ENCODE peak calls at places on chromosomes 12 and 14, in seven cellular contexts. B is cardiac fibroblast, S is epithelial cell of proximal tubule, W is GM13976, F is body of pancreas, L is fibroblast of the aortic adventitia, A is glutamatergic neuron. V is an unnamed sample.

GRCh38 chr12:47735649-47736048 is 10.4 kb upstream of the ENDOU start:
- DNase-seq in B (no peak), S (no peak), W (no peak), F (no peak), L (no peak), A (no peak), V (no peak)

GRCh38 chr12:55017421-55017820 is 2.4 kb upstream of the NEUROD4 start:
- DNase-seq in B (no peak), S (no peak), W (no peak), F (no peak), L (no peak), A (peak), V (no peak)

GRCh38 chr14:104357689-104358527 is 219.5 kb downstream of the KIF26A start:
- DNase-seq in B (no peak), S (no peak), W (no peak), F (peak), L (no peak), A (no peak), V (no peak)

GRCh38 chr14:64671591-64671990 is 32.6 kb upstream of the PLEKHG3 start:
- DNase-seq in B (peak), S (no peak), W (peak), F (no peak), L (peak), A (no peak), V (no peak)

GRCh38 chr12:67482751-67483661 is 165.5 kb upstream of the DYRK2 start:
- DNase-seq in B (peak), S (peak), W (no peak), F (peak), L (peak), A (no peak), V (peak)

GRCh38 chr12:96501139-96501741 is 11.9 kb downstream of the CFAP54 start:
- DNase-seq in B (peak), S (peak), W (no peak), F (peak), L (peak), A (no peak), V (peak)

GRCh38 chr12:55057466-55057865 is 37.7 kb downstream of the NEUROD4 start:
- DNase-seq in B (no peak), S (no peak), W (no peak), F (no peak), L (no peak), A (peak), V (no peak)

GRCh38 chr14:96039633-96040311 is 610 bp downstream of the C14orf132 start:
- DNase-seq in B (peak), S (no peak), W (peak), F (peak), L (peak), A (peak), V (no peak)

GRCh38 chr14:71780075-71780474 is 152.2 kb upstream of the RGS6 start:
- DNase-seq in B (no peak), S (no peak), W (no peak), F (no peak), L (no peak), A (no peak), V (no peak)

GRCh38 chr14:104112609-104113571 is 25.5 kb upstream of the KIF26A start:
- DNase-seq in B (no peak), S (no peak), W (no peak), F (peak), L (no peak), A (peak), V (no peak)

GRCh38 chr12:52050116-52050770 is 999 bp upstream of the NR4A1 start:
- DNase-seq in B (peak), S (no peak), W (no peak), F (peak), L (peak), A (no peak), V (no peak)

GRCh38 chr12:12705833-12706520 is 10.0 kb upstream of the GPR19 start:
- DNase-seq in B (no peak), S (no peak), W (no peak), F (no peak), L (no peak), A (no peak), V (no peak)

GRCh38 chr12:48175613-48176416 is 7.6 kb upstream of the CCDC184 start:
- DNase-seq in B (no peak), S (no peak), W (no peak), F (no peak), L (peak), A (no peak), V (no peak)

GRCh38 chr12:89140580-89141236 is 211.6 kb downstream of the DUSP6 start:
- DNase-seq in B (peak), S (no peak), W (no peak), F (no peak), L (peak), A (no peak), V (no peak)

GRCh38 chr12:53810950-53811349 is 59.2 kb upstream of the CISTR start:
- DNase-seq in B (no peak), S (no peak), W (no peak), F (no peak), L (no peak), A (no peak), V (no peak)

GRCh38 chr12:101230547-101230946 is 20.5 kb upstream of the SLC5A8 start:
- DNase-seq in B (peak), S (peak), W (no peak), F (no peak), L (peak), A (no peak), V (peak)

GRCh38 chr14:64447890-64448667 is 17.2 kb upstream of the AKAP5 start:
- DNase-seq in B (no peak), S (no peak), W (no peak), F (no peak), L (no peak), A (no peak), V (no peak)

GRCh38 chr12:10941916-10942607 is 3.0 kb upstream of the TAS2R14 start:
- DNase-seq in B (no peak), S (peak), W (no peak), F (no peak), L (no peak), A (no peak), V (peak)

GRCh38 chr12:24696800-24697199 is 252.1 kb downstream of the BCAT1 start:
- DNase-seq in B (no peak), S (no peak), W (no peak), F (no peak), L (no peak), A (no peak), V (no peak)

GRCh38 chr12:13211859-13212664 is 15.5 kb downstream of the EMP1 start:
- DNase-seq in B (peak), S (no peak), W (peak), F (peak), L (peak), A (peak), V (no peak)

GRCh38 chr12:66066071-66066928 is 64.2 kb downstream of the LLPH start:
- DNase-seq in B (peak), S (no peak), W (no peak), F (no peak), L (peak), A (no peak), V (peak)

GRCh38 chr12:100229036-100229635 is 28.5 kb downstream of the ACTR6 start:
- DNase-seq in B (peak), S (no peak), W (no peak), F (no peak), L (peak), A (no peak), V (no peak)

GRCh38 chr14:69151458-69152180 is 1.3 kb downstream of the DCAF5 start:
- DNase-seq in B (peak), S (no peak), W (peak), F (peak), L (peak), A (peak), V (no peak)

GRCh38 chr14:105337966-105338365 is 23.4 kb downstream of the PACS2 start:
- DNase-seq in B (peak), S (no peak), W (no peak), F (no peak), L (no peak), A (no peak), V (no peak)

GRCh38 chr12:50533971-50534370 is 29.2 kb downstream of the DIP2B start:
- DNase-seq in B (no peak), S (no peak), W (no peak), F (no peak), L (no peak), A (no peak), V (no peak)

GRCh38 chr14:50906326-50906725 is 34.5 kb downstream of the ABHD12B start:
- DNase-seq in B (no peak), S (no peak), W (no peak), F (no peak), L (no peak), A (no peak), V (no peak)

GRCh38 chr12:26177303-26177702 is 18.1 kb upstream of the SSPN start:
- DNase-seq in B (no peak), S (no peak), W (no peak), F (no peak), L (no peak), A (no peak), V (no peak)

GRCh38 chr12:111706145-111706544 is 20.3 kb downstream of the ACAD10 start:
- DNase-seq in B (no peak), S (no peak), W (no peak), F (no peak), L (no peak), A (no peak), V (no peak)

GRCh38 chr12:100254876-100255275 is 12.0 kb downstream of the DEPDC4 start:
- DNase-seq in B (no peak), S (no peak), W (no peak), F (no peak), L (no peak), A (no peak), V (no peak)

GRCh38 chr12:72141381-72141780 is 130.8 kb upstream of the TRHDE start:
- DNase-seq in B (no peak), S (no peak), W (peak), F (no peak), L (peak), A (no peak), V (no peak)

GRCh38 chr14:21070083-21070609 is at the start of gene ARHGEF40:
- DNase-seq in B (peak), S (no peak), W (peak), F (peak), L (peak), A (peak), V (no peak)

GRCh38 chr14:105178069-105178867 is 2.8 kb downstream of the NUDT14 start:
- DNase-seq in B (no peak), S (no peak), W (no peak), F (no peak), L (no peak), A (peak), V (no peak)

GRCh38 chr14:99393059-99393655 is 87.5 kb downstream of the SETD3 start:
- DNase-seq in B (peak), S (no peak), W (peak), F (peak), L (peak), A (peak), V (no peak)

GRCh38 chr12:105523164-105524057 is 192.9 kb downstream of the C12orf75 start:
- DNase-seq in B (peak), S (no peak), W (no peak), F (peak), L (peak), A (peak), V (no peak)

GRCh38 chr12:103632554-103633216 is 45.6 kb downstream of the STAB2 start:
- DNase-seq in B (peak), S (no peak), W (peak), F (peak), L (peak), A (peak), V (no peak)

DNA sequence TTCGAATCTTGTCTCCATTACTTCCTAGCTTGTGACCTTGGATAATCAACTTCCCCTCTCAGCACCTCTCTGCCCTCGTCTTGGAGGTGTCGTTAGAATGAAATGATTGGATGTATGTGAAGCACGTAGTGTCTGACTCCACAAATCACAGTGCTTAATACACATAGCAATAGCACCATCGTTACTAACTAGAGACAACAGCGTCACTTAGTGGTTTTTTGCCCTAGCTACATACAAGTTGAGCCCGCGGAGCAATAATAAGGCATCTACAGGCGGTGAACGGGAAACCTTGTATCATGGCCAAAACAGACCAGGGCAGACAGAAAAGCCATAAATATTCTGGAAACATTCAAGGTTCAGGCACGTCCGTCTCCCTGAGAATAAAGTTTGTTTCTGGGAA is 154.9 kb downstream of the ASCL4 start:
- DNase-seq in B (peak), S (no peak), W (peak), F (no peak), L (peak), A (no peak), V (no peak)
- TF ChIP-seq CTCF in B (no peak), S (peak), W (peak), F (no peak), L (peak), A (no peak), V (no peak)

DNA sequence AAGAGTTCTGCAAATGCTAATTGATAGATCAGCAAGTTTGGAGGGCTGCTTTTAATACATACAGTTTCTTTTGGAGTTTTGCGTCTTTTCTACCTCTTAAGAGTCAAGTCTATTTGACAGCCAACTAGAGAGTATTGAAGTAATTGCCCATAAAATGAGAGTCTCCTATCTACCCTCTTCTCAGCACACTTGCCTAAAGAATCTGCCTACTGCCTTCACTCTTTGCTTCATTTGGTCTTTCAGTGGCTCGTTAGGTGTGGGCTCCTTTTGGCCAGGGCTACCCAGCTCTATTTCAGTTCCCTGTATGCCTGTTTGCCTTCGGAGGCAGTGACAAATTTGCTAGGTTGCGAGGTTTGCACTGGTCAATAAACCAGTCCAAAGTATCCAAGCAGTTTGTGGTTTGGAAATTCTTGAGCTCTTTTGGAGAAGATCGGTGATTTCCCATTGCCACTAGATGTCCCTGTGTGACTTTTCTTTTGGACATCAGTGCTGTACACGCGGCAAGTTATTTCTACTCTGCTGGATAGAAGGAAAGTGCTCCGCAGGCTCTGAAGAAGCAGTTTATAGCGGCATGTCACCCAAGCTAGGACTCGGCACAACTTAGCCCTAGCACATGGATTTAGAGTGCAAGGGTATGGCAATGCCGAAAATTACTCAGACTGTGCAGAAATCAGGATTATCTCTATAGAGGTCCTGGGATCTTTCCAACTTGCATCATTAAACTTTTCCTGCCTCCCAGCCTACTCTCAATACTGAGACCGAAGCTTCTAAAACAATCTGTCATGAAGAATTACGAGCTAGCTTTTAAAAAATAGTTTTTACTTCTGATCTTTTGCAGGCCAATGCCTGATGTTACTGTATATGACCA is 38.6 kb downstream of the MGST1 start:
- DNase-seq in B (peak), S (peak), W (peak), F (peak), L (peak), A (no peak), V (peak)
- TF ChIP-seq CTCF in B (peak), S (peak), W (peak), F (peak), L (peak), A (no peak), V (peak)

DNA sequence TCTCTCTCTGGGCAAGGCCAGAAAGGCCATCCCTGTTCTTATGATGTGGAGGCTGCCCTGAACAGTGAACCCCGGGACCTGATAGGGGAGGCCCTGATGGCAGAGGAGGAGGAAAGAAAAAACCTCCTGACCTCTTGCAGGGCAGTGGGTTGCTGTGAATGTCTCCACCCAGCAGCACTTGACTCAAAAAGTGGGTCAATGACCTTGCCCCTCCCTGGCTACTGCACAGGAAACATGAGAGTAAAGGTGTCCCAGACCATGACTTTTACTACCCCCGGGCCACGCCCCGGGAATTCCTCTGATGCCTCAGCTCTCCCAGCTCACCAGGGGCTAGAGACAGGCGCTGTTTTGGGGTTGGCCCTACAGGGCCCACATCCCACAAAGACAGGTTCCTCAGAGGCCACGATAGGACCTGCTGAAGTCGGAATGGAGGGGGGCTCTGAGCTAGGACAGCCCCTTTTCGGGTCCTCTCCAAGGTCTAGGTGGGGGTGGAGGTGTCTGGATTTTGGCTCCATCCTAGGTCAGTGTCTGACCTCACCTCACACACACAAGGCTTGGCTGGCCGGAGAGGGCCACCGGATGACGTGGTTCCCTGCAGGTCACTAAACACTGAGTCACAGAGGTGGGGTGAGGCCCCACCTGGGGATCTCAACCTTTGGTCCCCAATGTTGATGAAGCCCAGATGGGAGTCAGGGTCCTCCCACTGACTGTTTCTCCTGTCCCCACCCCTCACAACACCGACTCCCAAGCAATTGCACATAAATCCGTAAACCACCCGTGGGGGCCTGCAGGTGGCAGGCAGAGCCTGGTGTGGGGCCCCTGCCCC is 1.6 kb downstream of the RHOF start:
- DNase-seq in B (no peak), S (no peak), W (no peak), F (no peak), L (no peak), A (no peak), V (no peak)
- TF ChIP-seq CTCF in B (no peak), S (peak), W (no peak), F (no peak), L (no peak), A (no peak), V (peak)

DNA sequence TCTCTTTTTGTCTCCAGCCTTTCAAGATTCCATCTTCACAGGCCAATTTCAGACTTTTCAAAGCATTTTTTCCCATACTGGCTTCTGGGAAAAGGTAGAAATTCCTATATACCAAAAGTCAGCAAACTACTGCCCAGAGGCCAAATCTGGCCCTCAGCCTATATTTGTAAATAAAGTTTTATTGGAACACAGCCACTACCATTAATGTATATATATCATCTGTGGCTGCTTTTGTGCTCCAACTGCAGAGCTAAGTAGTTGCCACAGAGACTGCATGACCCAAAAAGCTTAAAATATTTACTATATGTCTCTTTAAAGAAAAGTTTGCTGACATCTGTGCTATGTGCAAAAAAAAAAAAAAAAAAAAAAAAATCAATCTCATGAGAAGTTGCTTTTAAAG is 76.3 kb downstream of the KSR2 start:
- DNase-seq in B (no peak), S (no peak), W (no peak), F (no peak), L (no peak), A (no peak), V (no peak)
- TF ChIP-seq CTCF in B (no peak), S (no peak), W (no peak), F (no peak), L (no peak), A (no peak), V (no peak)

GRCh38 chr12:5307065-5307464 is 124.8 kb upstream of the NTF3 start:
- DNase-seq in B (no peak), S (no peak), W (no peak), F (no peak), L (no peak), A (no peak), V (no peak)
- TF ChIP-seq CTCF in B (no peak), S (no peak), W (no peak), F (no peak), L (no peak), A (no peak), V (no peak)

DNA sequence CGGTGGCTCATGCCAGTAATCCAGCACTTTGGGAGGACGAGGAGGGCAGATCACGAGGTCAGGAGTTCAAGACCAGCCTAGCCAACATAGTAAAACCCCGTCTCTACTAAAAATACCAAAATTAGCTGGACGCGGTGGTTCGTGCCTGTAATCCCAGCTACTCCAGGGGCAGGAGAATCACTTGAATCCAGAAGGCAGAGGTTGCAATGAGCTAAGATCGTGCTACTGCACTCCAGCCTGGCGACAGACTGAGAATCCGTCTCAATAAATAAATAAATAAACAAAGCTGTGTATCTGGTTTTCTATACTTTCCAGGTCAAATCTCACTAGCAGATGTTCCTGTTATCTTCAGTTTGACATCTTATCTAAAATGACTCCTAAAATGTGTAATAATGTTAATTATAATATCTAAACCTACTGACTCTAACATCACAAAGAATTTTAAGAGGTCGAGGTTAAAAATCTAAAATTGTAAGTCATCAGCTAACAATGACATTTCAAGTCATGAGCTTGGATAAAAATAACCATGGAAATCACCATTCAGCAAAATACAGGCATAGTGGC is 2.4 kb upstream of the SRP54 start:
- DNase-seq in B (no peak), S (no peak), W (no peak), F (no peak), L (no peak), A (no peak), V (no peak)
- TF ChIP-seq CTCF in B (no peak), S (no peak), W (no peak), F (no peak), L (no peak), A (no peak), V (no peak)

DNA sequence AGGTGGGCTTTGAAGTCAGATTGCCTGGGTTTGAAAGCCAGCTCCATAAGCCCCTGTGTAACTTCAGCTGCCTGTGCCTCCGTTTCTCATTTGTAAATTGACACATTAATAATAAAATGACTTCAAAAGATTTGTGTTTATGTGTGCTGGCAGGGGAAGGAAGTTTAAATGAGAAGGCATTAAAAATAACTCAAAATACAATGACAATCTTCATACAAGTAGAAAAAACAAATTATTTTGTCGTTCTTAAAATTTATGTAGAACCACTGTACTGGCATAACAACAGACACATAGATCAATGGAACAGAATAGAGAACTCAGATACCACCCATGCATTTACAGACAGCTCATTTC is 83.0 kb downstream of the PPM1A start:
- DNase-seq in B (no peak), S (no peak), W (no peak), F (no peak), L (no peak), A (no peak), V (no peak)
- TF ChIP-seq CTCF in B (no peak), S (no peak), W (no peak), F (no peak), L (no peak), A (no peak), V (no peak)